ENCODE peak calls at places on chromosomes 7 and 10, in ten cellular contexts. W is fibroblast of the aortic adventitia, V is RWPE1, Z is epithelial cell of proximal tubule, D is ovary, F is AG09319, O is osteocyte, C is progenitor cell of endocrine pancreas, M is mammary epithelial cell, L is GM10248. I is an unnamed sample.

GRCh38 chr10:3137958-3138726 is 34.4 kb downstream of the PITRM1 start:
- DNase-seq in D (no peak), Z (no peak), L (no peak), F (no peak), V (no peak), W (no peak), M (no peak), C (no peak), O (no peak), I (no peak)

GRCh38 chr10:65194131-65194530 is 1672.9 kb downstream of the REEP3 start:
- DNase-seq in M (peak; percentile 72), V (peak; percentile 18), Z (no peak), O (peak; percentile 84), C (no peak), D (no peak), F (no peak), L (no peak), W (no peak), I (no peak)

GRCh38 chr10:84845628-84846261 is 517.4 kb downstream of the CCSER2 start:
- DNase-seq in V (no peak), Z (no peak), L (no peak), F (no peak), O (no peak), M (no peak), W (no peak), C (no peak), D (no peak), I (peak; percentile 6)

GRCh38 chr10:79422178-79422892 is 23.1 kb downstream of the ZCCHC24 start:
- DNase-seq in L (no peak), W (peak; percentile 96), C (no peak), O (peak; percentile 92), F (peak; percentile 89), V (no peak), Z (no peak), D (peak; percentile 78), M (no peak), I (no peak)

GRCh38 chr7:116429986-116430619 is 69.4 kb upstream of the CAV2 start:
- DNase-seq in W (no peak), M (no peak), Z (no peak), L (no peak), C (no peak), V (no peak), F (no peak), D (no peak), O (no peak), I (no peak)

GRCh38 chr7:80232969-80233724 is 98.5 kb downstream of the GNAI1 start:
- DNase-seq in M (peak; percentile 85), L (no peak), V (no peak), D (no peak), W (no peak), O (no peak), Z (no peak), F (no peak), C (no peak), I (no peak)

GRCh38 chr10:71035511-71036278 is 147.3 kb upstream of the PCBD1 start:
- DNase-seq in F (no peak), L (no peak), C (no peak), D (no peak), O (no peak), W (no peak), Z (no peak), V (no peak), M (no peak), I (no peak)

GRCh38 chr10:15169555-15170407 is 1.3 kb upstream of the NMT2 start:
- DNase-seq in C (no peak), Z (no peak), O (no peak), M (no peak), L (no peak), F (no peak), V (no peak), W (no peak), D (no peak), I (no peak)

GRCh38 chr7:70051726-70052125 is 453.5 kb downstream of the AUTS2 start:
- DNase-seq in O (no peak), D (no peak), C (no peak), L (no peak), M (no peak), Z (no peak), V (no peak), W (no peak), F (no peak), I (no peak)

GRCh38 chr10:1662361-1663025 is 74.8 kb downstream of the ADARB2 start:
- DNase-seq in M (no peak), V (no peak), D (no peak), L (no peak), F (no peak), Z (no peak), C (no peak), O (no peak), W (no peak), I (no peak)

GRCh38 chr10:3067859-3068179 is 471 bp downstream of the PFKP start:
- DNase-seq in Z (no peak), M (no peak), O (no peak), L (peak; percentile 46), W (no peak), C (no peak), V (no peak), F (no peak), D (no peak), I (no peak)

DNA sequence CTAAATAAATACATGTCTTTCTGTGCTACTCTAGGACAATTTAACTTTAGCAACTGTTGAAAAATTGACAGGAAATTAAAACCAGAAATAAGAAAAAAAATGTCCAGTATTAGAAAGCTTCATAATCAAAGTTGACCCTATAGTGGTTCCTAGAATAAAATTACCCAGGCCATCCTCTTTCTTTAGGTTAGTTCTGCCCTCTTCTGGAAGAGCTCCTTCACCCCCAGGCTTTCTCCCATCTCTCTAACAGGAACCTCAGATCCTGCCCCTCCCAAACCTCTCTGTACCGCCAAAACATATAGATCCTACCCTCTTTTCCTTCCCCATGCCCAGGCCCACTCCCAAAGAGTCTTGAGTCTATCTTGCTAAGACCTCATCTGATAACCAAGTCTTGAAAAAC is 159.4 kb upstream of the CDK1 start:
- DNase-seq in Z (no peak), M (no peak), O (no peak), F (no peak), L (no peak), D (no peak), V (no peak), C (no peak), W (peak; percentile 7), I (no peak)
- TF ChIP-seq CTCF in Z (peak; percentile 19), M (peak; percentile 2), O (no peak), F (no peak), L (no peak), D (no peak), V (no peak), C (no peak), W (no peak), I (no peak)

GRCh38 chr10:113854019-113854756 is at the start of the genes DCLRE1A and NHLRC2:
- DNase-seq in V (peak; percentile 74), F (peak; percentile 47), C (peak; percentile 42), L (peak; percentile 67), D (peak; percentile 73), O (peak; percentile 86), M (peak; percentile 78), W (peak; percentile 85), Z (peak; percentile 55), I (peak; percentile 50)
- TF ChIP-seq CTCF in V (no peak), F (no peak), C (no peak), L (no peak), D (no peak), O (no peak), M (no peak), W (no peak), Z (no peak), I (no peak)

GRCh38 chr7:99036531-99037175 is 107.3 kb downstream of the SMURF1 start:
- DNase-seq in C (no peak), F (no peak), L (no peak), V (no peak), W (peak; percentile 96), M (peak; percentile 20), D (no peak), O (no peak), Z (no peak), I (no peak)
- TF ChIP-seq CTCF in C (peak; percentile 42), F (peak; percentile 41), L (no peak), V (no peak), W (peak; percentile 52), M (peak; percentile 15), D (no peak), O (peak; percentile 52), Z (peak; percentile 45), I (peak; percentile 37)

DNA sequence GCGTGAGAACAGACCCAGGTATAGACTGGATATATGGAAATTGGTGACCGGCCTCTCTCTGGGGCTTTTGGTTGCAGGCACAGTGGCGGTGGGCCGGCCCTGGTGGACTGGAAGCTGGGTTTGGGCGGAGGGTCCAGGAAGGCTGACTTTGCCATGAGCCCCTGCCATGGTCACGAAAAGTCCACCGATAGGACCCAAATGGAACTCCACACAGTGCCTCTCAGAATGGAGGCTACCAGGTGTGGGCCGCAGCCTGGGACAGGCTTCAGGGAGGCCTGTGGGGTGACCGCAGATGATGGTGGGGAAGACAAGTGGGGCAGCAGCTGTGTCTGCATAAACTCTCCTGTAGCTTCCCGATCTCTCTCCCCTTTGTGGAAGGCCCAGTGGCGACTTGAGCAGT is 123.2 kb downstream of the DNAJB6 start:
- DNase-seq in L (no peak), V (no peak), O (peak; percentile 74), F (no peak), D (no peak), C (no peak), W (no peak), Z (no peak), M (no peak), I (no peak)
- TF ChIP-seq CTCF in L (no peak), V (no peak), O (no peak), F (no peak), D (no peak), C (no peak), W (no peak), Z (no peak), M (no peak), I (no peak)

DNA sequence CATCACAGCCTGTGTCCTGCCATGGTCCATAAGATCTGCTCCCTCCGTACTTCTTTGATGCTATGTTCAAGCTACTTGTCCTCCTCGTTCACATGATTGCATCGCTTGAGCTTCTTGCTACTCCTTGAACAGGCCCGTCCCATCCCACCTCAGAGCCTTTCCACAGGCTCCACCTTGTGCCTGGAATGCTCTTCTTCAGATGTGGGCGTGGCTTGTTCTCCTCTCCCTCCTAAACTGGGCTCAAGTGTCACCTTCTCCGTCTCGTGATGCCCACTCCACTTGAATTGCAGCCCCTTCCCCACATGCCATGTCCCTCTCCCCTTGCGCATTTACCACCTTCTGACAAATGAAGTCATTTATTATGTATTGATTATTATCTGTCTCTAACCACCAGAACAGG is 124.5 kb downstream of the PLPP4 start:
- DNase-seq in Z (no peak), W (no peak), F (no peak), M (no peak), V (no peak), O (peak; percentile 62), D (no peak), C (no peak), L (no peak), I (no peak)
- TF ChIP-seq CTCF in Z (peak; percentile 34), W (no peak), F (no peak), M (no peak), V (no peak), O (no peak), D (no peak), C (no peak), L (no peak), I (peak; percentile 22)

DNA sequence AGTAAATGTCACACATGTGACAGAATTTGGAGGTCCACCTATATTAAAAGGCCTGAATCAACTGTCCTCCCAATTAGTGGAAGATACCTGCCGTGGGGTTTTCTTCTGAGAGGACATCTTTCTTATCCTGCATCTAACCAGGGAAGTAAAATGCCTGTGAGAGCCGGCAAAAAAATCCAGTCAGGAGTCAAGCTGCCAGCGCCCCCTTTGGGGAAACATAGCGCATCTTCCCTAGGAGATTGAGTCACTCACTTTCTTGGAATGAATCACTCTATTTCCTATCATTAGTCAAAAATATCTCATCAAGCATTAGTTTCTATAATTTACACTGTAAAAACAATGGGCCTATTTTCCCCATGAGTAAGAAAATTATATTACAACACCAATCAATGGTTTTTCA is 66.4 kb upstream of the ANK3 start:
- DNase-seq in C (no peak), V (no peak), L (no peak), F (no peak), W (no peak), M (no peak), D (no peak), Z (no peak), O (no peak), I (no peak)
- TF ChIP-seq CTCF in C (no peak), V (no peak), L (no peak), F (no peak), W (no peak), M (no peak), D (no peak), Z (peak; percentile 19), O (peak; percentile 5), I (no peak)

I was measured in LNCaP clone FGC.